ENCODE peak calls at places on chromosomes 7 and 10, in ten cellular contexts. G is tibial artery; P is left lung; D is iPS DF 6.9; K is body of pancreas; E is BE2C; H is HAP-1; B is small intestine; Q is cardiac muscle cell; U is CD4-positive, alpha-beta memory T cell. L is an unnamed sample.

GRCh38 chr10:31756131-31757119 is 172.2 kb downstream of the ARHGAP12 start:
- DNase-seq in G (no peak), P (no peak), D (no peak), K (no peak), E (no peak), H (no peak), B (no peak), Q (no peak), U (no peak), L (no peak)

GRCh38 chr7:95710711-95711110 is 61.6 kb upstream of the DYNC1I1 start:
- DNase-seq in G (no peak), P (no peak), D (no peak), K (no peak), E (no peak), H (no peak), B (no peak), Q (no peak), U (no peak), L (no peak)

GRCh38 chr10:97687785-97688781 is 1.0 kb upstream of the AVPI1 start:
- DNase-seq in G (peak; percentile 79), P (no peak), D (no peak), K (peak; percentile 49), E (no peak), H (no peak), B (no peak), Q (peak; percentile 63), U (no peak), L (no peak)

GRCh38 chr10:125023269-125023668 is 81.3 kb downstream of the ZRANB1 start:
- DNase-seq in G (no peak), P (peak; percentile 76), D (no peak), K (no peak), E (peak; percentile 90), H (no peak), B (peak; percentile 41), Q (no peak), U (no peak), L (no peak)

GRCh38 chr7:50197547-50197946 is 104.5 kb upstream of the ZPBP start:
- DNase-seq in G (no peak), P (no peak), D (peak; percentile 13), K (no peak), E (peak; percentile 30), H (no peak), B (no peak), Q (no peak), U (no peak), L (no peak)

GRCh38 chr10:78947226-78947625 is 121.5 kb upstream of the ZMIZ1 start:
- DNase-seq in G (no peak), P (no peak), D (no peak), K (no peak), E (no peak), H (no peak), B (no peak), Q (no peak), U (no peak), L (no peak)

GRCh38 chr7:135197906-135198655 is 13.2 kb downstream of the WDR91 start:
- DNase-seq in G (no peak), P (no peak), D (no peak), K (no peak), E (no peak), H (no peak), B (no peak), Q (no peak), U (no peak), L (no peak)

GRCh38 chr7:81185072-81185471 is 266.2 kb upstream of the SEMA3C start:
- DNase-seq in G (no peak), P (no peak), D (no peak), K (no peak), E (no peak), H (no peak), B (no peak), Q (no peak), U (no peak), L (no peak)

GRCh38 chr10:27150261-27150660 is 3.9 kb downstream of the YME1L1 start:
- DNase-seq in G (no peak), P (no peak), D (no peak), K (no peak), E (no peak), H (no peak), B (no peak), Q (no peak), U (no peak), L (no peak)
- H3K36me3 ChIP-seq in G (peaks cover 28% of the 10 kb centered on the region), P (peaks cover 40% of the 10 kb centered on the region), D (peaks cover 14% of the 10 kb centered on the region), K (no peaks in the 10 kb centered on the region), E (peaks cover 37% of the 10 kb centered on the region), H (peaks cover 24% of the 10 kb centered on the region), B (peaks cover 6% of the 10 kb centered on the region), Q (peaks cover 32% of the 10 kb centered on the region), U (peaks cover 27% of the 10 kb centered on the region), L (peaks cover 33% of the 10 kb centered on the region)

GRCh38 chr10:109912335-109913282 is 10.7 kb downstream of the XPNPEP1 start:
- DNase-seq in G (no peak), P (no peak), D (no peak), K (no peak), E (no peak), H (no peak), B (peak; percentile 69), Q (no peak), U (no peak), L (no peak)

GRCh38 chr10:109919224-109919623 is 4.1 kb downstream of the XPNPEP1 start:
- DNase-seq in G (no peak), P (no peak), D (no peak), K (no peak), E (no peak), H (no peak), B (no peak), Q (no peak), U (no peak), L (no peak)

GRCh38 chr10:109914966-109915365 is 8.3 kb downstream of the XPNPEP1 start:
- DNase-seq in G (no peak), P (no peak), D (no peak), K (peak; percentile 83), E (no peak), H (no peak), B (peak; percentile 99), Q (peak; percentile 86), U (peak; percentile 56), L (peak; percentile 23)

GRCh38 chr10:109913351-109913902 is 9.9 kb downstream of the XPNPEP1 start:
- DNase-seq in G (no peak), P (no peak), D (no peak), K (no peak), E (no peak), H (no peak), B (peak; percentile 48), Q (no peak), U (no peak), L (no peak)

DNA sequence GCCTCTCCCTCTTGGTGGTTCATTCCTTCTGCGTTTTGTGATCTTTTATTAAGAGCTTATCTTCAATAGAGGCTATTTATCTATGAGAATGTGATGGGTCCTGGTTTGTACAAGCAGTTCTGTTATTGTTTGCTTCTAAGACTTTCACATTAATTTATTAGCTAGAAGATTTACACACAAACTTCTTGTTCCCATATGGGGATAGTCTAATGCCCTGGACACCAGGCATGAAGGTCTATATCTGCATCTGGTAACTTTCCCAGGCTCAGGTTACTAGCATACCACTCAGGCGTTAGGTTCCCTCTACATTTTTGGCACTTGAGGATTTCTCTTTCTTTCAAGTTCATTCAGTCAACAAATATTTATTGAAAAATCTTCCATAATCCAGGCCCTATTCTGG is 7.7 kb downstream of the XPNPEP1 start:
- DNase-seq in G (no peak), P (no peak), D (no peak), K (peak; percentile 76), E (no peak), H (no peak), B (no peak), Q (no peak), U (no peak), L (no peak)
- H3K36me3 ChIP-seq in G (no peaks in the 10 kb centered on the region), P (peaks cover 12% of the 10 kb centered on the region), D (no peaks in the 10 kb centered on the region), K (no peaks in the 10 kb centered on the region), E (no peaks in the 10 kb centered on the region), H (peaks cover 9% of the 10 kb centered on the region), B (no peaks in the 10 kb centered on the region), Q (no peaks in the 10 kb centered on the region), U (no peaks in the 10 kb centered on the region), L (no peaks in the 10 kb centered on the region)

GRCh38 chr7:149584009-149584408 is 86.4 kb upstream of the ZNF746 start:
- DNase-seq in G (no peak), P (no peak), D (no peak), K (no peak), E (no peak), H (no peak), B (no peak), Q (no peak), U (no peak), L (no peak)
- H3K36me3 ChIP-seq in G (peaks cover 95% of the 10 kb centered on the region), P (peaks cover 87% of the 10 kb centered on the region), D (peaks cover 3% of the 10 kb centered on the region), K (no peaks in the 10 kb centered on the region), E (peaks cover 57% of the 10 kb centered on the region), H (peaks cover 31% of the 10 kb centered on the region), B (peaks cover 4% of the 10 kb centered on the region), Q (peaks cover 8% of the 10 kb centered on the region), U (peaks cover 19% of the 10 kb centered on the region), L (peaks cover 21% of the 10 kb centered on the region)

GRCh38 chr10:132749428-132749780 is 36.5 kb downstream of the NKX6-2 start:
- DNase-seq in G (no peak), P (no peak), D (no peak), K (no peak), E (no peak), H (no peak), B (no peak), Q (no peak), U (no peak), L (no peak)

GRCh38 chr10:132748135-132748534 is 37.8 kb downstream of the NKX6-2 start:
- DNase-seq in G (no peak), P (no peak), D (no peak), K (no peak), E (no peak), H (no peak), B (no peak), Q (no peak), U (no peak), L (no peak)

GRCh38 chr10:132750936-132751335 is 35.0 kb downstream of the NKX6-2 start:
- DNase-seq in G (no peak), P (no peak), D (no peak), K (no peak), E (no peak), H (no peak), B (no peak), Q (no peak), U (no peak), L (no peak)

GRCh38 chr10:132746801-132747625 is 38.9 kb downstream of the NKX6-2 start:
- DNase-seq in G (no peak), P (no peak), D (no peak), K (no peak), E (no peak), H (peak; percentile 82), B (no peak), Q (no peak), U (no peak), L (no peak)

DNA sequence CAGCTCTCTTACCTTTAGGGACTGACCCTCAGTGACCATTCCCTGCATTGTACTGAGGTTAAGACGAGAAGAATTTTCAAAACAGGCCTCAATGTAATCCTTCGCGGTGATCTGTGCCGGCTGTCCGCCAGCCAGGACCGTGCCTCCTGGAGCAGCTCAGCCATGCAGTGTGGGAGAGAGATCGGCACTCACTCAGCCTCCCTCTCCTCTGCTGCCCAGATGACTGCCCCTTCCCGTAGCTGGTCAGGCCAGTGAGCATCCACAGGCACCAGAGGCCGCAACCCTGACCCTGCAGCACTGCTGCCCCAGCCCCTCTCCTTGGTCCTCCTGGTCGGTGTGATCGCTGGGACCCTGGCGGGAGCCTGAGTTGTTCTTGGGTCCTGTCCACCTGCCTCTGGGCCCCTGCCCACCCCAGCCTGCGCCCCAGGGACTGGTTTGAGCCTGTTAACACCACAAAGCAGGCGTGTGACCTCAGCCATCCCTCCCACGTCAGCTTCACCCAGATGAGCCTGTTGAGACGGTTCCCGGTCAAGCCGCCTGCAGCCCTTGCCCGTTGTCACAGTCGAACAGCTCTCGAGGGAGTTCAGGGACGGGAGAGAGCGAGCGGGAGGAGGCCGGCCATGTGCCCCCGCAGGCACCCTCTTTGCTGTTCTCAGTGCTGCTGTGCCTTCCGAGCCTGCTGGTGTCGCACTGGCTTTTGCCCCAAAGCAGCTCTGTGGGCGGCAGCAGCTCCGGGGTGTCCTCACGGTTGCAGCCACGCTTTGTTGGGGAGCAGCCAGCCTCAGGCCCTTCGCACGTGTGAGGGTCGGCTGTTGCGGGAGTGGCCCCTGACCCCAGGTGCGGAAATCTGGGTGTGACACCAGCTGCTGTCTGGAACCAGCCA is 37.2 kb downstream of the NKX6-2 start:
- DNase-seq in G (no peak), P (no peak), D (no peak), K (no peak), E (no peak), H (no peak), B (no peak), Q (no peak), U (no peak), L (no peak)
- H3K36me3 ChIP-seq in G (peaks cover 46% of the 10 kb centered on the region), P (peaks cover 45% of the 10 kb centered on the region), D (no peaks in the 10 kb centered on the region), K (no peaks in the 10 kb centered on the region), E (no peaks in the 10 kb centered on the region), H (no peaks in the 10 kb centered on the region), B (peaks cover 3% of the 10 kb centered on the region), Q (peaks cover under 1% of the 10 kb centered on the region), U (peaks cover 6% of the 10 kb centered on the region), L (peaks cover 14% of the 10 kb centered on the region)